ENCODE peak calls at places on chromosomes 3 and 15, in four cellular contexts. M, V, A and P are unnamed samples.

GRCh38 chr3:66028457-66028856 is 10.3 kb downstream of the MAGI1 start:
- DNase-seq in A (no peak), M (no peak), V (no peak), P (no peak)

GRCh38 chr3:39146083-39146501 is 7.3 kb downstream of the CSRNP1 start:
- DNase-seq in M (no peak), A (no peak), V (no peak), P (no peak)

GRCh38 chr3:186937017-186937875 is 6.9 kb downstream of the ST6GAL1 start:
- DNase-seq in V (no peak), M (no peak), A (no peak), P (no peak)

GRCh38 chr3:197600796-197601565 is 45.2 kb upstream of the BDH1 start:
- DNase-seq in V (no peak), M (no peak), A (no peak), P (no peak)

GRCh38 chr15:63815796-63816533 is 17.8 kb downstream of the HERC1 start:
- DNase-seq in A (no peak), V (no peak), M (no peak), P (no peak)

GRCh38 chr3:197024881-197025735 is 4.5 kb downstream of the MELTF start:
- DNase-seq in M (no peak), A (no peak), V (no peak), P (no peak)

GRCh38 chr3:15443826-15444524 is 16.6 kb downstream of the EAF1 start:
- DNase-seq in M (no peak), V (no peak), A (no peak), P (no peak)

GRCh38 chr15:101136381-101137268 is 115.2 kb downstream of the CHSY1 start:
- DNase-seq in M (no peak), V (no peak), A (no peak), P (no peak)

GRCh38 chr3:186493507-186493906 is 50.7 kb downstream of the CRYGS start:
- DNase-seq in A (no peak), M (no peak), V (no peak), P (no peak)

GRCh38 chr3:36907911-36908646 is 36.8 kb downstream of the TRANK1 start:
- DNase-seq in A (peak; percentile 79), M (peak; percentile 22), V (no peak), P (peak; percentile 41)

GRCh38 chr15:47870956-47871625 is 153.8 kb downstream of the SEMA6D start:
- DNase-seq in M (no peak), V (no peak), A (no peak), P (no peak)

GRCh38 chr15:84797212-84797611 is 19.9 kb upstream of the ALPK3 start:
- DNase-seq in M (no peak), A (no peak), V (no peak), P (no peak)

GRCh38 chr3:147409143-147410121 is at the start of gene ZIC1:
- DNase-seq in A (no peak), V (no peak), M (no peak), P (no peak)

GRCh38 chr3:35664460-35664919 is 25.2 kb downstream of the ARPP21 start:
- DNase-seq in V (no peak), M (no peak), A (no peak), P (peak; percentile 64)

GRCh38 chr3:172846706-172847105 is 96.2 kb downstream of the ECT2 start:
- DNase-seq in V (no peak), A (no peak), M (no peak), P (no peak)

GRCh38 chr3:43484926-43485488 is 136.8 kb downstream of the ANO10 start:
- DNase-seq in A (no peak), M (no peak), V (no peak), P (no peak)

GRCh38 chr3:56878046-56878445 is 76.3 kb upstream of the ARHGEF3 start:
- DNase-seq in A (no peak), V (no peak), M (no peak), P (no peak)

GRCh38 chr3:71191031-71191482 is 392.5 kb downstream of the FOXP1 start:
- DNase-seq in V (no peak), A (no peak), M (no peak), P (no peak)

GRCh38 chr15:22263738-22264137 is 183.4 kb downstream of the OR4M2 start:
- DNase-seq in V (no peak), A (no peak), M (no peak), P (no peak)

GRCh38 chr15:33226559-33227181 is 32.2 kb upstream of the FMN1 start:
- DNase-seq in V (peak; percentile 57), M (no peak), A (peak; percentile 86), P (no peak)

GRCh38 chr3:190443257-190443656 is 6.4 kb downstream of the TMEM207 start:
- DNase-seq in A (peak; percentile 6), V (no peak), M (no peak), P (no peak)

GRCh38 chr3:167691366-167691765 is 37.6 kb upstream of the WDR49 start:
- DNase-seq in V (no peak), A (no peak), M (no peak), P (no peak)

GRCh38 chr3:140292684-140293083 is 357.7 kb downstream of the CLSTN2 start:
- DNase-seq in M (no peak), A (no peak), V (no peak), P (peak; percentile 58)

GRCh38 chr3:197406266-197406665 is 107.9 kb upstream of the DLG1 start:
- DNase-seq in A (no peak), V (no peak), M (no peak), P (peak; percentile 57)

GRCh38 chr3:63655519-63655918 is 3.0 kb downstream of the SNTN start:
- DNase-seq in V (no peak), A (no peak), M (no peak), P (no peak)

GRCh38 chr3:106534206-106534605 is 665.4 kb upstream of the CBLB start:
- DNase-seq in M (no peak), A (no peak), V (no peak), P (no peak)

GRCh38 chr15:57321485-57321884 is 54.8 kb upstream of the CGNL1 start:
- DNase-seq in M (no peak), V (no peak), A (no peak), P (no peak)

GRCh38 chr3:42829628-42830436 is 20.6 kb downstream of the ACKR2 start:
- DNase-seq in A (no peak), V (no peak), M (no peak), P (no peak)

GRCh38 chr3:195913382-195913781 is 5.0 kb upstream of the TNK2 start:
- DNase-seq in M (no peak), A (no peak), V (no peak), P (no peak)

GRCh38 chr3:195916991-195917390 is 8.6 kb upstream of the TNK2 start:
- DNase-seq in M (no peak), A (no peak), V (no peak), P (no peak)

GRCh38 chr3:195916291-195916690 is 7.9 kb upstream of the TNK2 start:
- DNase-seq in M (no peak), A (no peak), V (no peak), P (peak; percentile 4)

GRCh38 chr3:195911946-195912270 is 3.6 kb upstream of the TNK2 start:
- DNase-seq in M (no peak), A (no peak), V (no peak), P (no peak)

GRCh38 chr3:195914648-195915473 is 6.5 kb upstream of the TNK2 start:
- DNase-seq in M (peak; percentile 79), A (peak; percentile 93), V (peak; percentile 98), P (peak; percentile 92)
- H3K27ac ChIP-seq in M (peak overlapping the region; percentile 92), A (peak overlapping the region; percentile 84), V (peak overlapping the region; percentile 89), P (peak overlapping the region; percentile 47)

GRCh38 chr15:38041576-38041975 is 107.1 kb downstream of the TMCO5A start:
- DNase-seq in A (no peak), M (no peak), V (no peak), P (no peak)
- H3K4me1 ChIP-seq in A (no peaks in the 10 kb centered on the region), M (no peaks in the 10 kb centered on the region), V (no peaks in the 10 kb centered on the region), P (peaks cover 8% of the 10 kb centered on the region)

GRCh38 chr15:28936481-28936881 is 50.7 kb downstream of the APBA2 start:
- DNase-seq in V (no peak), M (no peak), A (no peak), P (no peak)

GRCh38 chr15:28933710-28934445 is 48.1 kb downstream of the APBA2 start:
- DNase-seq in V (no peak), A (no peak), M (no peak), P (no peak)

GRCh38 chr15:28936081-28936480 is 50.3 kb downstream of the APBA2 start:
- DNase-seq in A (no peak), M (no peak), V (no peak), P (no peak)

GRCh38 chr15:28934645-28935044 is 48.9 kb downstream of the APBA2 start:
- DNase-seq in A (no peak), V (no peak), M (no peak), P (no peak)

DNA sequence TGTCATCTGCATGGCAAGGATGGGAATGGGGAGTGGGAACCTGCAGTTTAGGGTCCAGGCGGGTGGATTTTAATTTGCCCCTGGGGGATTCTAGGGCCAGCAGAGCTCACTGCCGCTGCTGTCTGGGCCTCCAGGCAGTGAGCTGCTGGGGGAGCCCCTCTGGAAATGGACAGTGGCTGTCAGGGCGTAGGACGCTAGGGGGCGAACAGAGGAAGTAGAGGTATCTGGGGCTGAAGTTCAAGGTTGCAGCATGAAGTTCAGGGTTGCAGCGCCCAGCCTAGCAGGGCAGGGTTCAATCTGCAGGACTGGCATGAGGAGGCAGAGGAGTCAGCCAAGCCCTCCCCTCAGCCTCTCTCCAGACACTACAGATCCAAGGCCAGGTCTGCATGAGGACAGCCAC is 49.5 kb downstream of the APBA2 start:
- DNase-seq in V (no peak), M (no peak), A (peak; percentile 46), P (no peak)
- TF ChIP-seq CTCF in V (no peak), M (no peak), A (peak; percentile 41), P (peak; percentile 27)

DNA sequence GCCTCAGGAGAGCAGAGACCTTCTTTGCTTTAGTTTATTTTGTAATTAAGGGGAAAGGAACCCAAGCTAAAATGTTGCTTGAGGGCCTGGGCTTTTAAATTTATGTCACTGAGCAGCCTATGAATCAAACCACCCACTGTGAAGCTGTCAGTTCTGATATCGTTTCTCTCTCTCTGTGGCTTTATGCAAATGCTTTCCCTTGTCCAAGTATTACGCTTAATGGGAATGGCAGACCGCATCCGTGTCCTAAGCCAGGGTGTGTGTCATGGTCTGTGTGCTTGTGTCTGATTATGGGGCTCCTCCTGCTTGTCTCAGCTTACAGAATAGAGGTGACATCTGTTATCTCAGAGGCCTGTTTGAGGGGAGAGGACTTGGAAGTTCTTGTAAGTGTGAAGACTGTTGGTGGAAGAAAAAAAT is 82.4 kb downstream of the EBLN2 start:
- DNase-seq in M (no peak), A (no peak), V (no peak), P (no peak)
- H3K27ac ChIP-seq in M (no peak overlapping the region), A (no peak overlapping the region), V (no peak overlapping the region), P (peak overlapping the region; percentile 73)

GRCh38 chr3:50260942-50261441 is 8.0 kb upstream of the SEMA3B start:
- DNase-seq in M (no peak), V (no peak), A (no peak), P (no peak)
- H3K4me1 ChIP-seq in M (peaks cover 40% of the 10 kb centered on the region), V (peaks cover 95% of the 10 kb centered on the region), A (peaks cover 41% of the 10 kb centered on the region), P (peaks cover 81% of the 10 kb centered on the region)

GRCh38 chr3:55587476-55587875 is 100.4 kb upstream of the WNT5A start:
- DNase-seq in M (no peak), V (no peak), A (no peak), P (no peak)
- TF ChIP-seq CTCF in M (no peak), V (no peak), A (no peak), P (no peak)